ENCODE peak calls at places on chromosomes 2 and 18, in four cellular contexts. I, E, N and M are unnamed samples.

GRCh38 chr18:3530807-3531206 is 80.8 kb downstream of the TGIF1 start:
- DNase-seq in E (no peak), N (no peak), I (no peak), M (no peak)

GRCh38 chr2:120531863-120532600 is 186.1 kb downstream of the INHBB start:
- DNase-seq in N (no peak), E (no peak), I (no peak), M (no peak)

GRCh38 chr2:201807452-201807980 is 1.2 kb downstream of the CDK15 start:
- DNase-seq in E (no peak), N (no peak), I (no peak), M (no peak)

GRCh38 chr2:10142640-10142965 is 20.1 kb downstream of the RRM2 start:
- DNase-seq in I (no peak), E (no peak), N (no peak), M (no peak)

GRCh38 chr2:121804997-121805766 is 49.7 kb downstream of the TSN start:
- DNase-seq in I (no peak), E (no peak), N (no peak), M (no peak)

GRCh38 chr2:1286929-1287328 is 126.3 kb upstream of the TPO start:
- DNase-seq in N (no peak), I (no peak), E (no peak), M (no peak)

GRCh38 chr18:34709631-34710429 is at the start of gene DTNA:
- DNase-seq in N (no peak), I (peak; percentile 90), E (no peak), M (peak; percentile 57)

GRCh38 chr2:165161510-165161909 is 42.3 kb downstream of the SCN3A start:
- DNase-seq in I (peak; percentile 37), N (no peak), E (no peak), M (peak; percentile 16)

GRCh38 chr2:228699400-228699799 is 517.9 kb upstream of the SPHKAP start:
- DNase-seq in E (no peak), N (no peak), I (no peak), M (no peak)

GRCh38 chr2:8458461-8459459 is 223.1 kb upstream of the ID2 start:
- DNase-seq in E (no peak), N (no peak), I (no peak), M (no peak)

GRCh38 chr2:148338544-148338943 is 306.0 kb upstream of the EPC2 start:
- DNase-seq in E (no peak), I (no peak), N (no peak), M (peak; percentile 13)

GRCh38 chr2:152098033-152098797 is 629 bp downstream of the CACNB4 start:
- DNase-seq in N (no peak), E (no peak), I (no peak), M (no peak)

GRCh38 chr2:27703638-27704341 is 40.1 kb downstream of the SLC4A1AP start:
- DNase-seq in I (peak; percentile 94), E (peak; percentile 83), N (peak; percentile 87), M (peak; percentile 61)

GRCh38 chr2:74512744-74513604 is 1.3 kb upstream of the TLX2 start:
- DNase-seq in E (no peak), N (no peak), I (no peak), M (no peak)

GRCh38 chr2:82007051-82007664 is 1702.6 kb upstream of the LRRTM1 start:
- DNase-seq in I (no peak), E (no peak), N (no peak), M (no peak)

GRCh38 chr18:53541924-53542323 is 682.5 kb downstream of the MBD2 start:
- DNase-seq in E (no peak), N (no peak), I (no peak), M (peak; percentile 12)

GRCh38 chr2:40256649-40257048 is 195.2 kb downstream of the SLC8A1 start:
- DNase-seq in I (no peak), N (no peak), E (no peak), M (no peak)

GRCh38 chr2:49858113-49858490 is 703.8 kb upstream of the FSHR start:
- DNase-seq in N (no peak), I (no peak), E (no peak), M (no peak)

GRCh38 chr2:14776216-14776615 is 143.7 kb downstream of the LRATD1 start:
- DNase-seq in N (no peak), I (no peak), E (peak; percentile 38), M (no peak)

GRCh38 chr18:56475250-56475649 is 163.1 kb downstream of the TXNL1 start:
- DNase-seq in E (no peak), I (no peak), N (no peak), M (no peak)

GRCh38 chr18:25047421-25047820 is 304.5 kb downstream of the ZNF521 start:
- DNase-seq in E (no peak), N (no peak), I (no peak), M (no peak)

GRCh38 chr18:69817335-69817935 is 130.2 kb downstream of the CD226 start:
- DNase-seq in E (no peak), I (peak; percentile 9), N (no peak), M (no peak)

GRCh38 chr2:229956491-229956890 is 34.2 kb downstream of the FBXO36 start:
- DNase-seq in N (no peak), I (no peak), E (no peak), M (no peak)

GRCh38 chr2:201638331-201638730 is 5.0 kb downstream of the TMEM237 start:
- DNase-seq in I (no peak), E (no peak), N (no peak), M (no peak)

GRCh38 chr2:12007282-12007681 is 260.9 kb downstream of the LPIN1 start:
- DNase-seq in E (no peak), I (no peak), N (no peak), M (no peak)

GRCh38 chr2:33020883-33021282 is 74.1 kb downstream of the LTBP1 start:
- DNase-seq in E (no peak), I (no peak), N (no peak), M (no peak)

GRCh38 chr2:221100467-221101089 is 471.5 kb downstream of the EPHA4 start:
- DNase-seq in E (no peak), I (no peak), N (no peak), M (peak; percentile 15)

GRCh38 chr2:221752781-221753180 is 180.7 kb upstream of the EPHA4 start:
- DNase-seq in I (no peak), E (no peak), N (no peak), M (no peak)

GRCh38 chr2:120425014-120425413 is 79.1 kb downstream of the INHBB start:
- DNase-seq in I (no peak), N (no peak), E (no peak), M (no peak)

GRCh38 chr2:232353096-232353495 is 25.5 kb upstream of the ALPP start:
- DNase-seq in I (no peak), E (no peak), N (no peak), M (no peak)

GRCh38 chr2:241798081-241798630 is 10.8 kb upstream of the NEU4 start:
- DNase-seq in E (no peak), N (no peak), I (no peak), M (no peak)

GRCh38 chr2:61419570-61419969 is 51.3 kb downstream of the USP34 start:
- DNase-seq in I (no peak), E (no peak), N (no peak), M (no peak)

GRCh38 chr2:44450806-44451205 is 89.1 kb downstream of the CAMKMT start:
- DNase-seq in E (no peak), N (no peak), I (no peak), M (no peak)

GRCh38 chr2:205682239-205683021 is at the start of gene NRP2:
- DNase-seq in E (peak; percentile 73), I (no peak), N (peak; percentile 84), M (no peak)

GRCh38 chr2:127591221-127591923 is 54.6 kb upstream of the GPR17 start:
- DNase-seq in I (no peak), E (peak; percentile 34), N (peak; percentile 49), M (no peak)

DNA sequence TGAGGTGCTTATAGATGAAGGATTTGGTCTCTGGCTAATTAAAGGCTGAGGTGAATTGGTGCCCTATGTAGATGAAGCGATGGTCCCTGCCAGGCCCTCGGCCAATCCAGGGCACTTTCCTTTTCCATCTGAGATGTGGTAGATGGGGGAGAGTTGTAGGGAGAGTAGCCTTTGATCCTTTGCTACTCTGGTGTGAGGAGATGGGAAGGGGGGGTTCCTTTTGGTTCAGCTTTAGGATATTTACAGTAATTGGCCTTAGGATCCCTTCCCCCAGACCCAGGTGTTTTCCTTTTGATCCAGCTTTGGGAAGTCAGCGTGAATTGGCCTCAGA is 5.4 kb upstream of the ZC3H8 start:
- DNase-seq in E (no peak), I (no peak), N (no peak), M (no peak)
- H3K4me3 ChIP-seq in E (no peak overlapping the region), I (no peak overlapping the region), N (no peak overlapping the region), M (no peak overlapping the region)

GRCh38 chr2:118973542-118973951 is 31.6 kb downstream of the MARCO start:
- DNase-seq in N (no peak), I (no peak), E (no peak), M (peak; percentile 42)
- TF ChIP-seq CTCF in N (no peak), I (no peak), E (no peak), M (no peak)

GRCh38 chr18:63207154-63207790 is 112.3 kb downstream of the BCL2 start:
- DNase-seq in E (no peak), I (no peak), N (no peak), M (no peak)
- H3K4me3 ChIP-seq in E (no peak overlapping the region), I (no peak overlapping the region), N (no peak overlapping the region), M (no peak overlapping the region)

DNA sequence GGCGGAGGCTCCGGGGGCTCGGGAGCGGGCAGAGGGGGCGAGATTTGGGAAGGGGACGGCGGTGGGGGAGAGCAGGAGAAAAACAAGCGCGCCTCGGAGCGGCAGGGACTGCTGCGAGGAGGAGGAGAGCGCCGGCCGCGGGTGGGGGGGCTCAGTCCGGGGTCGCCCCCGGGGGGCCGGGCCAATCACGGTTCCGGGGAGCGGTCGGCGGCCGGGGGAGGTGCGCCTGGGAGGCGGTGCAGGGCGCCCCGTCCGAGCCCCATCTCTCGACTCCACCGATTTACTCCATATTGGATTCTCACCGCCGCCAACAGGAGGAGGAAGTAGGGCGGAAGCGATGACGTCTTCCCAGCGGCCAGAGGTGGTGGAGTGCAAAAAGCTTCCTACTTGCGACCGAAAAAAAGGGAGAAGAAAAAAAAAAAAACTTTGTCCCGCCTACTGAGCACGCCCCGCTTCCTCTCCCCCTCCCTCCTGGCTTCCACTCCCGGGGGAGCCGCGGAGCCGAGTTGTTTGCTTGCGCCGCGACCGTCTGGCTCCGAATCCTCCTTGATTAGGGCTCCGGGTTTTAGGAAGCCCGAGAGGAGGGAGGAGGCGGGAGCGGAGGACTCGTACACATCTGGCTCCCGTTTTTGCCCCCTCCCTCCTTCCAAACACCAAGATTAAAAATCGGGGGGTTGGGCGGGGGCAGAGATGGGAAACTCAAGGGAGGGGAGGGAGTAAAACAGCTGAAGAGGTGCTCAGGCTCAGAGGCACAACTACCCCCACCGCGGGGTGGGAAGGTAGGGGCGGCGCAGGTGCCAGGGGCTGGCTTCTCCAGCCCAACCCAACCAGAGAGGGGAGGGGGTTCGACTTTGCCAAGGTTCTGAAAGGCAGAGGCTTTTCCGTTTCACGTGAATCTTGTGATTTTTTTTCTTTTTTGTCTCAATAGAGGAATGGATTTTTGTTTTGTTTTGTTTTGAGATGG is at the start of gene SPRED2:
- DNase-seq in E (peak; percentile 94), N (peak; percentile 93), I (peak; percentile 87), M (peak; percentile 82)
- TF ChIP-seq CTCF in E (no peak), N (no peak), I (no peak), M (no peak)

GRCh38 chr2:179171371-179171770 is 93.3 kb downstream of the SESTD1 start:
- DNase-seq in I (no peak), E (no peak), N (no peak), M (no peak)
- H3K4me3 ChIP-seq in I (no peak overlapping the region), E (no peak overlapping the region), N (no peak overlapping the region), M (no peak overlapping the region)

DNA sequence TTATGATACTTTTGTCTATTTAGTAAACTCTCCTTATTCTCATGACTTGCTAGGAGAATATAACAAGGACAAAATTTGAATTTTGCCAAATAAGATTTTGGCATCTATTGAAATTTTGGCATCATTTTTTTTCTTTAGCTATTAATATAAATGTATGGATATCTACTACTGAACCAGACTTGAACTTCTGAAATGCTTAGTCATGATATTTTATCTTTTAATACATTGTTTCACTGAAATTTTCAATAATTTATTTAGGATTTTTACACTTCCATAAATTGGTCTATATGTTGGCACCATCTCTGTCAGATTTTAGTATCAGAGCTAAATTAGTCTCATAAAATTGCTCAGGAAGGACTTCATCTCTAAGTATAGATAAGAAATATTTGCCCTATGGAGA is 149.8 kb downstream of the CYP26B1 start:
- DNase-seq in N (no peak), E (no peak), I (no peak), M (no peak)
- TF ChIP-seq CTCF in N (no peak), E (no peak), I (no peak), M (no peak)